ENCODE peak calls at places on chromosomes 7 and 10, in five cellular contexts. One of them, this sample, is unnamed. For H3K27me3 and H3K9me3, the result is how much of the 10 kb centered on the place peaks cover.

GRCh38 chr10:42988517-42989395 is 88.1 kb upstream of the RET start:
- DNase-seq in colonic mucosa: peak
- DNase-seq in heart right ventricle: no peak
- DNase-seq in body of pancreas: peak
- DNase-seq in SJSA1: no peak
- DNase-seq in this sample: no peak

GRCh38 chr7:139950881-139951525 is 111.7 kb downstream of the PARP12 start:
- DNase-seq in colonic mucosa: no peak
- DNase-seq in heart right ventricle: no peak
- DNase-seq in body of pancreas: peak
- DNase-seq in SJSA1: no peak
- DNase-seq in this sample: no peak

GRCh38 chr7:123680580-123680979 is 24.9 kb downstream of the LMOD2 start:
- DNase-seq in colonic mucosa: no peak
- DNase-seq in heart right ventricle: no peak
- DNase-seq in body of pancreas: no peak
- DNase-seq in SJSA1: no peak
- DNase-seq in this sample: no peak

GRCh38 chr10:122435212-122435827 is 19.1 kb upstream of the ARMS2 start:
- DNase-seq in colonic mucosa: no peak
- DNase-seq in heart right ventricle: no peak
- DNase-seq in body of pancreas: no peak
- DNase-seq in SJSA1: peak
- DNase-seq in this sample: no peak

GRCh38 chr7:44534501-44534900 is 6.6 kb downstream of the NPC1L1 start:
- DNase-seq in colonic mucosa: peak
- DNase-seq in heart right ventricle: no peak
- DNase-seq in body of pancreas: peak
- DNase-seq in SJSA1: peak
- DNase-seq in this sample: peak

GRCh38 chr7:133705596-133705995 is 421.5 kb upstream of the LRGUK start:
- DNase-seq in colonic mucosa: no peak
- DNase-seq in heart right ventricle: no peak
- DNase-seq in body of pancreas: no peak
- DNase-seq in SJSA1: peak
- DNase-seq in this sample: no peak

GRCh38 chr10:72509206-72509799 is 116.6 kb downstream of the MICU1 start:
- DNase-seq in colonic mucosa: no peak
- DNase-seq in heart right ventricle: no peak
- DNase-seq in body of pancreas: no peak
- DNase-seq in SJSA1: no peak
- DNase-seq in this sample: no peak

GRCh38 chr10:113006656-113007342 is 56.8 kb downstream of the TCF7L2 start:
- DNase-seq in colonic mucosa: no peak
- DNase-seq in heart right ventricle: no peak
- DNase-seq in body of pancreas: no peak
- DNase-seq in SJSA1: no peak
- DNase-seq in this sample: no peak

GRCh38 chr7:38169862-38170261 is 8.2 kb upstream of the STARD3NL start:
- DNase-seq in colonic mucosa: peak
- DNase-seq in heart right ventricle: no peak
- DNase-seq in body of pancreas: peak
- DNase-seq in SJSA1: peak
- DNase-seq in this sample: peak

GRCh38 chr10:113301342-113301984 is 251.4 kb upstream of the HABP2 start:
- DNase-seq in colonic mucosa: no peak
- DNase-seq in heart right ventricle: no peak
- DNase-seq in body of pancreas: no peak
- DNase-seq in SJSA1: no peak
- DNase-seq in this sample: no peak

GRCh38 chr10:14063531-14064317 is 267.0 kb downstream of the FRMD4A start:
- DNase-seq in colonic mucosa: no peak
- DNase-seq in heart right ventricle: no peak
- DNase-seq in body of pancreas: peak
- DNase-seq in SJSA1: no peak
- DNase-seq in this sample: peak

GRCh38 chr10:73306171-73306708 is 52.4 kb downstream of the CFAP70 start:
- DNase-seq in colonic mucosa: no peak
- DNase-seq in heart right ventricle: no peak
- DNase-seq in body of pancreas: no peak
- DNase-seq in SJSA1: no peak
- DNase-seq in this sample: no peak

GRCh38 chr10:26696786-26697162 is 727 bp upstream of the PDSS1 start:
- DNase-seq in colonic mucosa: no peak
- DNase-seq in heart right ventricle: no peak
- DNase-seq in body of pancreas: no peak
- DNase-seq in SJSA1: no peak
- DNase-seq in this sample: no peak

GRCh38 chr10:33052915-33053810 is 95.1 kb upstream of the ITGB1 start:
- DNase-seq in colonic mucosa: no peak
- DNase-seq in heart right ventricle: no peak
- DNase-seq in body of pancreas: no peak
- DNase-seq in SJSA1: no peak
- DNase-seq in this sample: no peak

GRCh38 chr10:31153692-31154091 is 122.0 kb upstream of the ZNF438 start:
- DNase-seq in colonic mucosa: no peak
- DNase-seq in heart right ventricle: no peak
- DNase-seq in body of pancreas: no peak
- DNase-seq in SJSA1: no peak
- DNase-seq in this sample: no peak

GRCh38 chr10:67990093-67990492 is 85.0 kb downstream of the HERC4 start:
- DNase-seq in colonic mucosa: no peak
- DNase-seq in heart right ventricle: no peak
- DNase-seq in body of pancreas: no peak
- DNase-seq in SJSA1: no peak
- DNase-seq in this sample: no peak

GRCh38 chr7:76300210-76300731 is 2.2 kb upstream of the HSPB1 start:
- DNase-seq in colonic mucosa: peak
- DNase-seq in heart right ventricle: no peak
- DNase-seq in body of pancreas: peak
- DNase-seq in SJSA1: no peak
- DNase-seq in this sample: no peak

GRCh38 chr7:6228865-6229264 is 43.6 kb downstream of the CYTH3 start:
- DNase-seq in colonic mucosa: no peak
- DNase-seq in heart right ventricle: no peak
- DNase-seq in body of pancreas: peak
- DNase-seq in SJSA1: no peak
- DNase-seq in this sample: no peak

GRCh38 chr10:79418274-79418673 is 27.1 kb downstream of the ZCCHC24 start:
- DNase-seq in colonic mucosa: no peak
- DNase-seq in heart right ventricle: no peak
- DNase-seq in body of pancreas: no peak
- DNase-seq in SJSA1: no peak
- DNase-seq in this sample: no peak

GRCh38 chr7:523436-524336 is 4.0 kb upstream of the PDGFA start:
- DNase-seq in colonic mucosa: no peak
- DNase-seq in heart right ventricle: no peak
- DNase-seq in body of pancreas: no peak
- DNase-seq in SJSA1: no peak
- DNase-seq in this sample: no peak
- H3K27me3 ChIP-seq in colonic mucosa: under half
- H3K27me3 ChIP-seq in heart right ventricle: under half
- H3K27me3 ChIP-seq in body of pancreas: under half
- H3K27me3 ChIP-seq in SJSA1: under half
- H3K27me3 ChIP-seq in this sample: under half

GRCh38 chr7:483656-484364 is 35.8 kb downstream of the PDGFA start:
- DNase-seq in colonic mucosa: no peak
- DNase-seq in heart right ventricle: no peak
- DNase-seq in body of pancreas: no peak
- DNase-seq in SJSA1: no peak
- DNase-seq in this sample: no peak
- H3K4me3 ChIP-seq in colonic mucosa: no peak
- H3K4me3 ChIP-seq in heart right ventricle: no peak
- H3K4me3 ChIP-seq in body of pancreas: no peak
- H3K4me3 ChIP-seq in SJSA1: no peak
- H3K4me3 ChIP-seq in this sample: no peak

DNA sequence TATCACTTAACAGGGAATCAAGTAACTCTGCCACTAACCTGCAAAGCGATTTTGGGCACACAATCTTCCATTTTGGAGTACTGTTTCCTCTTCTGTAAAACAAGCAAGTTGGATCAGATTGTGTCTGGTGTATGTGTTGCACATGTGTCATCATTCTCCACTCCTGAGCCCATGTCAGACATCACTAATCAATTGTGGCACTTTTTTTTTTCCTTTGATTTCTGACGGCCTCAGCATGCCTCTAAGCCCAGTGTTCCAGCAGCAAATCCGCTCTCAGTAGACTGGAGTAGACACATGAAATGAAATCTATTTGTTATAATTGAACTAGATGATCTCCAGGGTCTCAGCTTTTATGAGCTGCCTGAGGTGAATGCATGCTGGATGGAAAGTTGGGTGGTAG is 358.2 kb downstream of the PTEN start:
- DNase-seq in colonic mucosa: no peak
- DNase-seq in heart right ventricle: no peak
- DNase-seq in body of pancreas: no peak
- DNase-seq in SJSA1: no peak
- DNase-seq in this sample: no peak
- H3K9me3 ChIP-seq in colonic mucosa: under half
- H3K9me3 ChIP-seq in heart right ventricle: under half
- H3K9me3 ChIP-seq in body of pancreas: under half
- H3K9me3 ChIP-seq in SJSA1: under half
- H3K9me3 ChIP-seq in this sample: under half

GRCh38 chr7:25852249-25852994 is 299.6 kb upstream of the NFE2L3 start:
- DNase-seq in colonic mucosa: peak
- DNase-seq in heart right ventricle: no peak
- DNase-seq in body of pancreas: no peak
- DNase-seq in SJSA1: no peak
- DNase-seq in this sample: no peak

GRCh38 chr7:25856056-25856780 is 295.8 kb upstream of the NFE2L3 start:
- DNase-seq in colonic mucosa: peak
- DNase-seq in heart right ventricle: no peak
- DNase-seq in body of pancreas: no peak
- DNase-seq in SJSA1: no peak
- DNase-seq in this sample: no peak

GRCh38 chr7:25854059-25854458 is 297.9 kb upstream of the NFE2L3 start:
- DNase-seq in colonic mucosa: no peak
- DNase-seq in heart right ventricle: no peak
- DNase-seq in body of pancreas: no peak
- DNase-seq in SJSA1: no peak
- DNase-seq in this sample: no peak

GRCh38 chr7:25852995-25853713 is 298.8 kb upstream of the NFE2L3 start:
- DNase-seq in colonic mucosa: no peak
- DNase-seq in heart right ventricle: no peak
- DNase-seq in body of pancreas: no peak
- DNase-seq in SJSA1: no peak
- DNase-seq in this sample: no peak

DNA sequence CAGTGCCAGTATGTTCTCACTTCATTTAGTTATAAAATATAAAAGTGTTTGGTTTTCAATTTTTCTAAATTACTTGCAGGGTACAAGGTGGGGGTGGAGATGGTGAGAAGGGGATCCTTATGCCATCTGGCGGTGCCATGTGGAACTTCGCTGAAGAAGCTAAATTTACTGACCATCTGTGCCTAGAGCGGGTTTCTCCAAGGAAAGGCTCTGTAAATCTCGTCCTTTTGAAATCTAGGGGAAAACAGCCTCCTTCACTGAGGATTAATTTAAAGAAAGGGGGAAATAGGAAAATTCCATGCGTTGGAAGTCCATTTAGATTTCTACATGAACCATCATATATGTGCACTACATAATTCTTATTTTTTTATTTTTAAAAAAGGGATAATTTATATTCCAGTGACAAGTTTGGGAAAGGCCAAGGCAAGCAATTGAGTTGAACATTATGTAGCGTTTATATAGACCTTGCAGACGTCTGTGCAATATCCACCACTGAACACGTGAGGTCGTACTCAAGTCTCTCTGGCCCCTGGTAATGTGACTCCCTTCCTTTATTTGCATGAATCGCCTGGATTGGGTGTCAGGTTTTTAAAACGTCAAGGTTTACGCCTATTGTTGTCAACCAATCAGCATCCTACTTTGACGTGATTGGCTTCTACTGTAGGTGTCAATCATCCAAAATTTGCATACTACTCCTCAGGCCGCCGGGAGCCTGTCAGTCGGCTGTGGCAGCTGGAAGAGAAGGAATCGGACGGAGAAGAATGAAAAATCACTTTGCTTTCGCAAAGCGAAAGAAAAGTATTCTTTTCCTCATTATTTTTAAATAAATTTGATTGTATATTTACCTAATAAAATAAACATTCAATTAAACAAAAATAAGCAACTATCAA is 297.1 kb upstream of the NFE2L3 start:
- DNase-seq in colonic mucosa: peak
- DNase-seq in heart right ventricle: peak
- DNase-seq in body of pancreas: peak
- DNase-seq in SJSA1: peak
- DNase-seq in this sample: peak
- H3K27me3 ChIP-seq in colonic mucosa: under half
- H3K27me3 ChIP-seq in heart right ventricle: half or more
- H3K27me3 ChIP-seq in body of pancreas: under half
- H3K27me3 ChIP-seq in SJSA1: under half
- H3K27me3 ChIP-seq in this sample: under half

DNA sequence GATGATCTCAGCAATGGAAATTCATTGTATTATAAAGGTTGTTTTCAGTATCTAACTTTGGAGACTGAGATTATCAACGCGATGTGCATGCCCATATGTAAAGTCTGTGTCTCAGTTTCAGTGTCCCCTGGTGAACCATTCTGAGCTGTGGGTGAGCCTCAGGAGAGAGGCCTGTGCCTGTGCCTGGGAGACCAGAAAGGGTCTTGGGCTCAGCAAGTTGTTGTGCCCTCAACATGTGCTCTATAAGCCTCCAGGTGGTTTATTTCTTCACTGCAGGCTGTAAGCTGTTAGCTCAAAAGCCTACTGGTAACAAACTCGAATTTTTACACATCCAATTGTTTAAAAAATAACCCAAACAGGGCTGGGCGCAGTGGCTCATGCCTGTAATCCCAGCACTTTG is 151.9 kb downstream of the PKD1L1 start:
- DNase-seq in colonic mucosa: no peak
- DNase-seq in heart right ventricle: no peak
- DNase-seq in body of pancreas: no peak
- DNase-seq in SJSA1: no peak
- DNase-seq in this sample: no peak
- H3K4me3 ChIP-seq in colonic mucosa: no peak
- H3K4me3 ChIP-seq in heart right ventricle: no peak
- H3K4me3 ChIP-seq in body of pancreas: no peak
- H3K4me3 ChIP-seq in SJSA1: no peak
- H3K4me3 ChIP-seq in this sample: no peak

GRCh38 chr10:129853236-129853946 is 110.7 kb downstream of the EBF3 start:
- DNase-seq in colonic mucosa: no peak
- DNase-seq in heart right ventricle: no peak
- DNase-seq in body of pancreas: peak
- DNase-seq in SJSA1: no peak
- DNase-seq in this sample: no peak
- H3K9me3 ChIP-seq in colonic mucosa: under half
- H3K9me3 ChIP-seq in heart right ventricle: under half
- H3K9me3 ChIP-seq in body of pancreas: under half
- H3K9me3 ChIP-seq in SJSA1: under half
- H3K9me3 ChIP-seq in this sample: under half